ENCODE peak calls at places on chromosomes 4 and X, in four cellular contexts. U is activated CD4-positive, alpha-beta T cell treated with anti-CD3 and anti-CD28 coated beads for 48 hours; B is activated CD8-positive, alpha-beta memory T cell treated with anti-CD3 and anti-CD28 coated beads, Interleukin-2, amount 10 ng/mL, durations not matched to agents 7 days and 5 days; T is tibial nerve. G is an unnamed sample.

GRCh38 chr4:2395038-2395437 is 23.4 kb downstream of the ZFYVE28 start:
- DNase-seq in U (no peak), B (no peak), T (no peak), G (peak; percentile 84)

GRCh38 chrX:108312938-108313337 is 125.3 kb downstream of the COL4A6 start:
- DNase-seq in U (no peak), B (no peak), T (no peak), G (no peak)

GRCh38 chrX:102624105-102624504 is 24.8 kb downstream of the ARMCX5 start:
- DNase-seq in U (no peak), B (no peak), T (no peak), G (no peak)

GRCh38 chr4:41661447-41662076 is 87.0 kb downstream of the PHOX2B start:
- DNase-seq in U (peak; percentile 62), B (peak; percentile 49), T (peak; percentile 75), G (peak; percentile 75)

GRCh38 chr4:118985170-118986000 is 96.7 kb downstream of the SYNPO2 start:
- DNase-seq in U (no peak), B (no peak), T (no peak), G (no peak)

GRCh38 chrX:23901065-23901464 is 6.7 kb downstream of the APOO start:
- DNase-seq in U (no peak), B (peak; percentile 48), T (no peak), G (no peak)

GRCh38 chrX:51420610-51421009 is 75.8 kb downstream of the NUDT11 start:
- DNase-seq in U (peak; percentile 29), B (no peak), T (peak; percentile 43), G (peak; percentile 62)

GRCh38 chr4:138035781-138036258 is 206.3 kb downstream of the SLC7A11 start:
- DNase-seq in U (no peak), B (no peak), T (peak; percentile 12), G (peak; percentile 76)

GRCh38 chr4:6065166-6065565 is 46.9 kb upstream of the C4orf50 start:
- DNase-seq in U (no peak), B (no peak), T (no peak), G (no peak)

GRCh38 chr4:129355529-129355928 is 259.6 kb downstream of the C4orf33 start:
- DNase-seq in U (no peak), B (no peak), T (no peak), G (no peak)